ENCODE peak calls at places on chromosomes 6 and 20, in seven cellular contexts. K is HL-60; D is T-helper 17 cell; Y is cardiac muscle cell; N is CD8-positive, alpha-beta T cell; O is MCF 10A; S is NCI-H1417. V is an unnamed sample.

GRCh38 chr6:149082320-149082719 is 235.2 kb upstream of the TAB2 start:
- DNase-seq in K (peak), D (peak), Y (peak), N (peak), O (peak), S (peak), V (no peak)

GRCh38 chr20:13799040-13799439 is 14.2 kb downstream of the NDUFAF5 start:
- DNase-seq in K (no peak), D (no peak), Y (no peak), N (no peak), O (no peak), S (no peak), V (no peak)

GRCh38 chr6:76490456-76490855 is 418.0 kb upstream of the IMPG1 start:
- DNase-seq in K (no peak), D (no peak), Y (peak), N (no peak), O (peak), S (no peak), V (no peak)

GRCh38 chr6:45988635-45989034 is 27.0 kb downstream of the CLIC5 start:
- DNase-seq in K (no peak), D (no peak), Y (no peak), N (no peak), O (no peak), S (no peak), V (no peak)

GRCh38 chr6:13217206-13217905 is 111.0 kb downstream of the TBC1D7 start:
- DNase-seq in K (no peak), D (no peak), Y (peak), N (no peak), O (no peak), S (no peak), V (no peak)

GRCh38 chr20:6504826-6505225 is 262.7 kb upstream of the BMP2 start:
- DNase-seq in K (no peak), D (no peak), Y (no peak), N (no peak), O (no peak), S (no peak), V (no peak)

GRCh38 chr20:50249447-50250388 is 59.1 kb downstream of the CEBPB start:
- DNase-seq in K (no peak), D (no peak), Y (no peak), N (no peak), O (no peak), S (no peak), V (no peak)

GRCh38 chr6:116561377-116562018 is 7.9 kb downstream of the CALHM4 start:
- DNase-seq in K (peak), D (peak), Y (peak), N (peak), O (peak), S (peak), V (peak)

GRCh38 chr20:3818155-3819151 is 1.9 kb upstream of the AP5S1 start:
- DNase-seq in K (peak), D (no peak), Y (peak), N (no peak), O (peak), S (peak), V (peak)

GRCh38 chr6:166168616-166169548 is 1.2 kb upstream of the TBXT start:
- DNase-seq in K (no peak), D (no peak), Y (no peak), N (no peak), O (no peak), S (no peak), V (no peak)

GRCh38 chr6:19771753-19772336 is 65.3 kb upstream of the ID4 start:
- DNase-seq in K (peak), D (no peak), Y (peak), N (no peak), O (peak), S (no peak), V (no peak)

GRCh38 chr6:33759887-33760629 is 13.4 kb upstream of the IP6K3 start:
- DNase-seq in K (no peak), D (no peak), Y (no peak), N (no peak), O (no peak), S (no peak), V (no peak)

GRCh38 chr6:54071941-54072340 is 39.3 kb upstream of the MLIP start:
- DNase-seq in K (no peak), D (no peak), Y (peak), N (no peak), O (no peak), S (no peak), V (no peak)

GRCh38 chr20:33392016-33392415 is 9.3 kb downstream of the CDK5RAP1 start:
- DNase-seq in K (no peak), D (no peak), Y (peak), N (no peak), O (no peak), S (no peak), V (no peak)

GRCh38 chr20:2259731-2260130 is 36.1 kb upstream of the TGM3 start:
- DNase-seq in K (no peak), D (no peak), Y (no peak), N (no peak), O (no peak), S (no peak), V (no peak)

GRCh38 chr6:157944983-157945931 is 36.4 kb upstream of the SYNJ2 start:
- DNase-seq in K (no peak), D (no peak), Y (no peak), N (peak), O (no peak), S (no peak), V (peak)

GRCh38 chr6:48032156-48032555 is 78.8 kb downstream of the PTCHD4 start:
- DNase-seq in K (no peak), D (no peak), Y (peak), N (no peak), O (peak), S (no peak), V (no peak)